ENCODE peak calls at places on chromosomes 12 and 14, in ten cellular contexts. B, C, J, H, Z, D, M, R, X and E are unnamed samples.

GRCh38 chr12:106425061-106425706 is 67.6 kb downstream of the POLR3B start:
- DNase-seq in D (no peak), M (no peak), Z (no peak), R (no peak), C (no peak), H (no peak), X (no peak), B (no peak), J (no peak), E (no peak)

GRCh38 chr12:116360579-116361403 is 83.3 kb upstream of the MED13L start:
- DNase-seq in M (no peak), R (no peak), B (no peak), X (no peak), H (no peak), Z (peak), J (no peak), D (no peak), C (no peak), E (no peak)

GRCh38 chr14:85281921-85282320 is 248.0 kb upstream of the FLRT2 start:
- DNase-seq in R (no peak), J (no peak), M (no peak), C (no peak), X (no peak), D (no peak), Z (no peak), H (no peak), B (peak), E (no peak)

GRCh38 chr14:82075566-82075965 is 541.9 kb upstream of the SEL1L start:
- DNase-seq in X (no peak), B (no peak), R (peak), M (no peak), C (no peak), H (peak), J (no peak), Z (no peak), D (peak), E (no peak)

GRCh38 chr14:106610691-106611090 is 1084.3 kb downstream of the TMEM121 start:
- DNase-seq in M (no peak), R (no peak), Z (no peak), D (no peak), J (no peak), B (no peak), H (no peak), X (no peak), C (no peak), E (no peak)

GRCh38 chr14:104688755-104689619 is at the start of gene INF2:
- DNase-seq in D (peak), R (peak), X (peak), H (peak), M (no peak), J (no peak), C (peak), B (no peak), Z (peak), E (no peak)

GRCh38 chr12:111799758-111800157 is 33.0 kb downstream of the ALDH2 start:
- DNase-seq in H (no peak), J (no peak), D (no peak), Z (no peak), C (no peak), M (no peak), R (peak), X (no peak), B (no peak), E (no peak)

GRCh38 chr12:120639771-120640721 is at the start of gene CABP1:
- DNase-seq in M (no peak), J (no peak), R (peak), B (no peak), H (no peak), C (no peak), D (no peak), X (peak), Z (peak), E (no peak)

GRCh38 chr14:81831128-81831815 is 297.6 kb upstream of the SEL1L start:
- DNase-seq in X (no peak), B (no peak), C (peak), Z (no peak), M (no peak), J (no peak), H (no peak), D (peak), R (no peak), E (no peak)

GRCh38 chr14:88005050-88005481 is at the start of gene GPR65:
- DNase-seq in B (no peak), R (no peak), D (no peak), X (no peak), M (no peak), H (no peak), J (no peak), C (peak), Z (peak), E (no peak)

GRCh38 chr14:69363055-69363454 is 35.0 kb downstream of the ERH start:
- DNase-seq in C (peak), H (peak), J (no peak), M (no peak), Z (no peak), R (no peak), D (no peak), B (no peak), X (no peak), E (no peak)

GRCh38 chr14:99389171-99389826 is 91.4 kb downstream of the SETD3 start:
- DNase-seq in B (no peak), Z (peak), C (peak), H (peak), J (no peak), D (peak), R (peak), M (no peak), X (peak), E (peak)

GRCh38 chr14:95188372-95188771 is 31.0 kb upstream of the DICER1 start:
- DNase-seq in H (no peak), R (no peak), D (no peak), C (no peak), B (no peak), M (no peak), J (no peak), X (no peak), Z (no peak), E (no peak)

GRCh38 chr12:125292700-125293099 is 227.5 kb downstream of the AACS start:
- DNase-seq in X (no peak), B (no peak), J (no peak), D (no peak), H (no peak), C (no peak), R (no peak), M (no peak), Z (no peak), E (no peak)

GRCh38 chr12:70920891-70921290 is 353 bp upstream of the PTPRR start:
- DNase-seq in X (no peak), R (no peak), D (no peak), Z (no peak), H (no peak), C (no peak), M (no peak), B (no peak), J (no peak), E (no peak)

GRCh38 chr14:72847721-72848120 is 46.2 kb downstream of the DPF3 start:
- DNase-seq in R (no peak), M (no peak), Z (no peak), C (no peak), B (no peak), J (no peak), X (no peak), D (peak), H (no peak), E (no peak)

GRCh38 chr14:94322648-94323570 is at the start of gene SERPINA6:
- DNase-seq in D (no peak), M (no peak), Z (no peak), X (peak), C (peak), R (no peak), J (no peak), H (peak), B (peak), E (peak)

GRCh38 chr14:69685716-69686115 is 74.3 kb downstream of the SUSD6 start:
- DNase-seq in C (peak), J (no peak), B (peak), R (peak), Z (no peak), H (peak), D (peak), M (no peak), X (no peak), E (no peak)

GRCh38 chr12:86914716-86915115 is 658.5 kb upstream of the MGAT4C start:
- DNase-seq in J (no peak), Z (no peak), X (peak), B (peak), R (no peak), C (peak), D (peak), H (peak), M (no peak), E (no peak)

GRCh38 chr14:99884834-99885648 is 91.8 kb downstream of the EML1 start:
- DNase-seq in D (peak), B (peak), C (peak), H (peak), M (no peak), X (peak), R (no peak), Z (peak), J (no peak), E (no peak)

GRCh38 chr14:51219473-51220448 is 20.3 kb upstream of the TMX1 start:
- DNase-seq in X (peak), R (no peak), C (peak), D (peak), Z (no peak), H (peak), J (no peak), B (peak), M (no peak), E (no peak)

GRCh38 chr12:102702447-102703114 is 214.5 kb downstream of the PAH start:
- DNase-seq in H (peak), R (peak), J (no peak), Z (peak), B (peak), X (peak), C (peak), M (no peak), D (peak), E (no peak)

GRCh38 chr12:116384629-116385485 is 107.4 kb upstream of the MED13L start:
- DNase-seq in R (no peak), M (no peak), Z (peak), J (no peak), X (no peak), H (peak), C (peak), D (no peak), B (peak), E (no peak)

GRCh38 chr14:102159841-102160240 is 20.1 kb downstream of the WDR20 start:
- DNase-seq in R (no peak), C (no peak), Z (no peak), H (no peak), B (no peak), M (no peak), J (no peak), D (no peak), X (no peak), E (no peak)

GRCh38 chr12:109309441-109310246 is 560 bp upstream of the FOXN4 start:
- DNase-seq in B (no peak), C (no peak), M (no peak), R (peak), H (no peak), D (peak), J (no peak), Z (no peak), X (peak), E (no peak)

GRCh38 chr14:100159865-100160533 is 554 bp upstream of the DEGS2 start:
- DNase-seq in H (no peak), C (no peak), R (no peak), J (no peak), M (no peak), X (no peak), B (no peak), Z (no peak), D (no peak), E (no peak)

GRCh38 chr12:127556487-127556886 is 710.5 kb upstream of the TMEM132C start:
- DNase-seq in M (no peak), H (no peak), C (no peak), D (no peak), R (no peak), B (no peak), X (no peak), Z (no peak), J (no peak), E (no peak)

GRCh38 chr12:9378430-9378835 is 170.2 kb upstream of the PZP start:
- DNase-seq in X (peak), H (no peak), R (no peak), Z (no peak), J (no peak), D (peak), C (no peak), M (no peak), B (no peak), E (no peak)

GRCh38 chr12:6207254-6207942 is 7.2 kb downstream of the CD9 start:
- DNase-seq in R (no peak), J (no peak), M (no peak), H (no peak), D (no peak), C (peak), Z (no peak), X (no peak), B (no peak), E (no peak)

GRCh38 chr14:47435331-47435965 is 240.0 kb downstream of the MDGA2 start:
- DNase-seq in M (no peak), Z (no peak), J (no peak), X (no peak), B (no peak), D (no peak), H (no peak), C (no peak), R (no peak), E (no peak)

GRCh38 chr12:27973487-27973890 is 956 bp upstream of the PTHLH start:
- DNase-seq in C (peak), Z (no peak), J (no peak), D (peak), X (no peak), B (no peak), M (no peak), R (no peak), H (no peak), E (no peak)

GRCh38 chr12:6635375-6635855 is 344 bp downstream of the LPAR5 start:
- DNase-seq in B (no peak), Z (peak), M (no peak), D (no peak), X (no peak), C (no peak), R (no peak), J (no peak), H (no peak), E (no peak)

GRCh38 chr14:89720076-89720687 is 234.3 kb downstream of the EFCAB11 start:
- DNase-seq in D (no peak), Z (peak), C (no peak), J (no peak), B (no peak), M (no peak), X (no peak), R (no peak), H (no peak), E (peak)

GRCh38 chr14:55129086-55129427 is at the start of gene LGALS3:
- DNase-seq in H (peak), M (peak), R (peak), J (no peak), C (peak), X (peak), D (peak), Z (peak), B (no peak), E (no peak)

GRCh38 chr12:64670039-64670438 is 59.7 kb downstream of the RASSF3 start:
- DNase-seq in R (no peak), M (no peak), B (no peak), C (no peak), X (no peak), H (no peak), Z (no peak), D (no peak), J (no peak), E (no peak)

GRCh38 chr14:96631621-96632362 is 129.6 kb downstream of the PAPOLA start:
- DNase-seq in M (no peak), H (no peak), C (no peak), R (no peak), D (peak), X (no peak), Z (no peak), B (no peak), J (no peak), E (peak)

DNA sequence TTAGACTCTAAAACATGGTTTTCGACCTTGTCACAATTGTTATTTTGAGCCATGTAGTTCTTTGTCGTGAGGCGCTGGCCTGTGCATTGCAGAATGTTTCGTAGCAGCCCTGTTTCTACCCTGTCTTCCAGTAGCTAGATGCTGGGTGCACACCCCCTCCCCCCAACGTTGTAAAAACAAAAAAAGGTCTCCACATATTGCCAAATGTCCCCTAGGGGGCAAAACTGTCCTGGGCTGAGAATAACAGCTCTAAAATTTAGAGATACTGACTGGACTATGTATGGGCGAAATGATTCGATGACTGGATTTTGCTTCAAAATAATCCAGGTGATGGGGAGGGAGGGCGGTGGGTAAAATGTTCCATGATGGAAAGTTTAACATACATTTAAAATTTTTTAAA is 126.1 kb upstream of the FUT8 start:
- DNase-seq in C (peak), Z (peak), J (no peak), B (no peak), M (no peak), X (peak), D (peak), R (no peak), H (no peak), E (no peak)
- TF ChIP-seq CTCF in C (peak), Z (peak), J (peak), B (peak), M (no peak), X (peak), D (peak), R (no peak), H (peak), E (no peak)

DNA sequence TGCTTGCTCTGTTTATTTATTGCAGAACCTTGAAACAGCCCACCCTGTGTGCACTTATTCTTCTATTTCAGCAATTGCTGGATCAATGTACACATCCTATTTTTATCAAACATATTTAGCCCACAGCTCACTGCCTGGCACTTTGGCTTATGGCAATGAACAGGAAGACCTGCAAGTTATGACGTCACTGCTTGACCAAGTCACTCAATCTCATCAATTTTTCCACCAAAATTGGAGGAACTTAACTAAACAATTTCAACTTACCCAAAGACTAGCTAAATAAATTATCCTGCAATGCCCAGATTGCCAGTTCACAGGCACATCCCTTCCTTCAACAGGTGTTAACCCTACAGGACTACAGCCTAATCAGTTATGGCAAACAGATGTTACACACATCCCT is 89.3 kb downstream of the FSCB start:
- DNase-seq in D (no peak), J (no peak), B (no peak), M (no peak), R (no peak), Z (no peak), X (no peak), H (no peak), C (no peak), E (no peak)
- TF ChIP-seq CTCF in D (no peak), J (no peak), B (no peak), M (no peak), R (no peak), Z (no peak), X (no peak), H (no peak), C (no peak), E (no peak)

DNA sequence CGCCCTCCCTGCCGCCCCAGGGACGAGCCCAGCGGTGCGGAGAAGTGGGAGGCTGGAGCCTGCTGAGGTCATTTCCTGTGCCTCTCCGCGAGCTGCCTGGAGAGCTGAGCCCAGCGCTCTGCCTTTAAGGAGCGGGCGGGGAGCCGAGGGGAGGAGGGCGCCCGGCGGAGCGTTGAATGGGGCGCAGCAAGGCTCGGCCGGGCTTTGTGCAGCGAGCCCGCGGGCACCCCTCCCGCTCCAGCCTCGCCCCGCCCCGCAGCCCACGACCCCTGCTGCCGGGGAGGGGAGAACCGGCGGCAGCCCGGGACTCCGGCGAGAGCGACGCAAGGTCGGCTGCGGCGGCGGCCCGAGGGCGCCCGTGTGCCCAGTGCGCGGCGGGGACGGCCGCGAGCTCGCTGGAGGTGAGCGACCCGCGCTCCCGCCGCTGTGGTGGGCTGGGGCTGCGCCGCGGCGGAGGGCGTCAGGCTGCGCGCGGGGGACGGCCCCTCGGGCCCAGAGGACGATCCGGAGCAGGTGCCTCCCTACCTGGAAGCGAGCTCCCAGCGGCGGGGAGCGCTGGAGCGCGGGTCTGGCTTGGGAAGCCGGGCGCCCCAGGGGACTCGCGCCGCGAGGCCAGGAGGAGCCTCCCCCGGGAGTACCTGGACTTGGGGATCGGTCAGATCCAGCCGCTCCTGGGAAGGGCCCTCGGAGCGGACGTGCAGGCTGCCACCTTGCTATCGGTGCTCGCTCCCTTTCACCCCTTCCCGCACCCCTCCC is at the start of gene PLEKHH1:
- DNase-seq in Z (peak), C (peak), J (no peak), R (peak), D (peak), M (no peak), B (peak), H (peak), X (peak), E (no peak)
- TF ChIP-seq CTCF in Z (no peak), C (no peak), J (no peak), R (no peak), D (no peak), M (no peak), B (no peak), H (no peak), X (no peak), E (no peak)

GRCh38 chr14:23052182-23052623 is 5.1 kb downstream of the CDH24 start:
- DNase-seq in X (no peak), Z (no peak), H (no peak), M (no peak), J (no peak), C (no peak), R (no peak), D (no peak), B (no peak), E (no peak)
- TF ChIP-seq CTCF in X (no peak), Z (no peak), H (peak), M (peak), J (no peak), C (peak), R (no peak), D (no peak), B (no peak), E (no peak)

DNA sequence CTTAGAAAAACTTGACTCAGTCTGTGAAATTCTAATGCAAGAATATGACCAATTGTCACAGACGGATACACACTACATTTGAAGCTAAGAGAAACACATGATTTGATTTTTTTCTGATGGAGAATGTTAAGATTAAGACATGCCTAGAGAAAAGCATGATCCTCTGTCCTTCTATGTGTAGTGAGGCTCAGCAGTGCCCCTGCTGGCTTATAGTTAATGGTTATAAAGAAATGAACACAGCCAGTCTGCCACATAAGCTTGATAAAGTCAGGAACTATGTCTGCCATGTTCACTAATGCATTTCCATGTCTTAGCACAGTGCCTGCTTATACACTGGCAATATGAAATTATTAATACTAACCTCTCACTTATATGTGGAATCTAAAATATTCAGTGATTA is 168.1 kb upstream of the DAAM1 start:
- DNase-seq in X (peak), R (no peak), C (peak), J (no peak), D (peak), B (peak), Z (no peak), M (no peak), H (peak), E (no peak)
- TF ChIP-seq CTCF in X (peak), R (no peak), C (peak), J (no peak), D (peak), B (peak), Z (peak), M (peak), H (peak), E (peak)

GRCh38 chr12:26768611-26769603 is 64.1 kb downstream of the ITPR2 start:
- DNase-seq in C (no peak), B (no peak), Z (no peak), X (peak), D (no peak), M (no peak), R (no peak), J (no peak), H (no peak), E (no peak)

GRCh38 chr12:26769611-26770010 is 63.4 kb downstream of the ITPR2 start:
- DNase-seq in Z (no peak), B (no peak), M (no peak), H (no peak), X (no peak), C (no peak), R (no peak), J (no peak), D (no peak), E (no peak)

GRCh38 chr12:26770239-26771070 is 62.5 kb downstream of the ITPR2 start:
- DNase-seq in X (no peak), C (no peak), M (no peak), D (no peak), H (no peak), Z (no peak), R (no peak), B (no peak), J (no peak), E (no peak)

GRCh38 chr12:26767865-26768264 is 65.1 kb downstream of the ITPR2 start:
- DNase-seq in H (no peak), M (no peak), B (no peak), X (no peak), J (no peak), R (no peak), C (no peak), D (no peak), Z (no peak), E (no peak)

GRCh38 chr12:26767116-26767515 is 65.9 kb downstream of the ITPR2 start:
- DNase-seq in J (no peak), H (no peak), B (no peak), M (no peak), X (no peak), C (no peak), D (no peak), Z (no peak), R (no peak), E (no peak)
- TF ChIP-seq CTCF in J (no peak), H (no peak), B (no peak), M (no peak), X (no peak), C (no peak), D (no peak), Z (no peak), R (no peak), E (no peak)